ENCODE peak calls at places on chromosomes 7 and 10, in seven cellular contexts. Y is fibroblast of mammary gland, G is heart right ventricle, N is AG09309, W is body of pancreas, E is OCI-LY7, U is GM13977. T is an unnamed sample.

GRCh38 chr7:114533151-114533550 is 118.5 kb downstream of the FOXP2 start:
- DNase-seq in E (no peak), N (no peak), Y (no peak), W (no peak), G (no peak), U (no peak), T (no peak)

GRCh38 chr10:32211046-32211363 is 136.0 kb downstream of the EPC1 start:
- DNase-seq in N (no peak), E (no peak), G (no peak), Y (no peak), U (no peak), W (no peak), T (no peak)

GRCh38 chr7:28389504-28390385 is 22.6 kb upstream of the CREB5 start:
- DNase-seq in W (no peak), N (peak; percentile 47), U (no peak), G (no peak), Y (peak; percentile 79), E (peak; percentile 75), T (no peak)

GRCh38 chr10:126208736-126209317 is 179.4 kb downstream of the ADAM12 start:
- DNase-seq in W (no peak), N (no peak), Y (no peak), E (no peak), G (no peak), U (no peak), T (no peak)

GRCh38 chr10:116271593-116272496 is 1.2 kb downstream of the GFRA1 start:
- DNase-seq in U (peak; percentile 59), N (no peak), Y (no peak), G (peak; percentile 36), W (peak; percentile 24), E (no peak), T (no peak)

GRCh38 chr10:113853577-113854018 is 284 bp downstream of the DCLRE1A start:
- DNase-seq in U (no peak), Y (no peak), N (no peak), G (no peak), E (no peak), W (no peak), T (no peak)

GRCh38 chr10:128476845-128477244 is 350.6 kb upstream of the MKI67 start:
- DNase-seq in W (no peak), U (no peak), G (no peak), E (no peak), N (no peak), Y (no peak), T (no peak)

GRCh38 chr7:16967174-16967868 is 85.5 kb upstream of the AGR3 start:
- DNase-seq in G (no peak), U (no peak), E (no peak), N (no peak), Y (peak; percentile 94), W (no peak), T (no peak)

GRCh38 chr10:71782221-71782916 is 9.0 kb upstream of the VSIR start:
- DNase-seq in N (no peak), E (no peak), U (no peak), G (no peak), W (no peak), Y (no peak), T (no peak)

GRCh38 chr7:55024776-55025175 is 6.0 kb downstream of the EGFR start:
- DNase-seq in U (no peak), Y (peak; percentile 90), W (no peak), E (no peak), N (peak; percentile 67), G (no peak), T (no peak)

DNA sequence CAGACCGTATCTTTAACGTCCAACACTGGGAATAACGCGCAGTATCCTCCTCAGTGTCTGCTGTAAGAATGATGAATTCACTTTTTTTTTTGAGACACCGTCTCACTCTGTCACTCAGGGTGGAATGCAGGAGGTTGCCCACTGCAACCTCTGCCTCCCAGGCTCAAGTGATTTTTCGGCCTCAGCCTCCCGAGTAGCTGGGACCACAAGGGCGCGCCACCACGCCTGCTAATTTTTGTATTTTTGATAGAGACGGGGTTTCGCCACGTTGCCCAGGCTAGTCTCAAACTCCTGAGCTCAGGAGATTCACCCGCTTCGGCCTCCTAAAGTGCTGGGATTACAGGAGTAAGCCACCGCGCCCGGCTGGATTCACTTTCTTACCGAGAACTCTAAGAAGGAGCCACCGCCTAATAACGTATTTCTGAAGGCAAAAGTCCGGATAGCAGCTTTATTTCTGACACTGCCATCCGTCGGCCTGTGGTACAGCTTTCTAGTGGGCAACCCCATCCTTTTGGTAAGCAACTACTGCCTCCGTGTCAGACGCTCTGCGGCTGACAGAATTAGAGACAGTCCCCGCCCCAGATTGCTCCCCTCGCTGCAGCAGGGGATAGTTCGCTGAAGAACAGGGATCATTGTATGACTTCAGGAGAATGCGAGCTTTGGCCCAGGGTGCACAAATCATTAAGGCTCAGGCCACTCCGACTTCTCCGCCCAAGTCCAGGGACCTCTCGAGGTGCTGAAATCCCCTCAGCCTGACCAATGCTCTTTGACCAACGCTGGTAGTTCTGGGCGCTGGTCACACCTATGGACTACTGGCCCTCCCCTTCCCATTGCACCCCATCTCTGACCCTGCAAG is 649 bp downstream of the POLR3A start:
- DNase-seq in U (no peak), E (peak; percentile 15), G (no peak), W (peak; percentile 29), N (no peak), Y (peak; percentile 59), T (no peak)
- TF ChIP-seq CTCF in U (no peak), E (peak; percentile 37), G (no peak), W (no peak), N (no peak), Y (no peak), T (no peak)

GRCh38 chr7:142855401-142855743 is 496 bp downstream of the EPHB6 start:
- DNase-seq in U (no peak), W (no peak), G (no peak), Y (no peak), N (no peak), E (no peak), T (no peak)
- TF ChIP-seq CTCF in U (no peak), W (no peak), G (no peak), Y (no peak), N (no peak), E (no peak), T (no peak)

DNA sequence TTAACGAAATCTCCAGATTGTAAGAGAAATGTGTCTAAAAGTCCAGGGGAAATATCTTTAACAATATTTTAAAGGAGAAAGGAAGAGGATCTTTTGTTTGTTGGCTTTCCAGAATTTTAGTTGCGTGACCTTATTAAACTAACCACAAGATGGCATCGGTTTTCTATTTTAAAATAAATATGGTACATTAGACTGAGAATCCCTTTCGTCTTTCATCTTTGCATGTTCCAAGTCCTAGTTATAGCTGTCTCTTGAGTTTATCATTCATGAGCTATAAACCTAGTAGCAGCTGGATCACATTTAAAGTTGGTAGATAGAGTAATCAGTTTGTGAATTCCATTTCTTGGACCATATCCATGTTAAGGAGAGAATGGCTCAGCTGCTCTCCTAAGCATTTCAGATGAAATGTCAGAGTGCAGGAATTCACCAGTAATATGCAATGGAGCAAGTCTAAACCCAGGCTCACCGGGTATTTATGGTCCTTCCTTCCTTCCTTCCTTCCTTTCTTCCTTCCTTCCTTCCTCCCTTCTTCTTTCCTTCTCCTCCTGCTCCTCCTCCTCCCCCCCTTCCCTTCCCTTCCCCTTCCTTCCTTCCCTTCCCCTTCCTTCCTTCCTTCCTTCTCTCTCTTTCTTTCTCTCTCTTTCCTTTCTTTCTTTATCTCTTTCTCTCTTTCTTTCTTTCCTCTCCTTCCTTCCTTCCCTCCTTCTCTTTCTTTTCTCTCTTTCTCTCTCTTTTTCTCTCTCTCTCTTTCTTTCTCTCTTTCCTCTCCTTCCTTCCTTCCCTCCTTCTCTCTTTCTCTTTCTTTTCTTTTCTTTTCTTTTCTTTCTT is 57.8 kb upstream of the RAB18 start:
- DNase-seq in G (no peak), W (no peak), Y (peak; percentile 55), N (peak; percentile 85), U (peak; percentile 9), E (peak; percentile 40), T (no peak)
- TF ChIP-seq CTCF in G (no peak), W (peak; percentile 37), Y (peak; percentile 43), N (peak; percentile 30), U (peak; percentile 29), E (peak; percentile 76), T (peak; percentile 68)

DNA sequence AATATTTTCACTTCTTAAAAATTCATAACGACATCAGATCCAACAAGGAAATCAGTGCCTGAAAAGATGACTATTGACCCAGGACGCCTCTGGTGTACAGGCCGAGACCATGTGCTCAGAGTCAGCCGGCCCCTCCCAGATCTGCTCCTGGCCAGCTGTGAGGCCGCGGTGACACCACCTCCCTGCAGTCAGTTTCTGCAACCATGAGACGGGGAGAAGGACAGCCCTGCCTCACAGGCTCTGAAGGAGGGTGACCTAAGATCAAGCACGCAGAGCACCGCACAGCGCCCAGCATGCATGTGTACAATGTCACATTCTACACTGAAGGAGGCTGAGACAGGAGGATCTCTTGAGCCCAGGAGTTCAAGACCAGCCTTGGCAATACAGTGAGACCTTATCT is 2.6 kb upstream of the GPER1 start:
- DNase-seq in U (no peak), W (no peak), E (peak; percentile 44), G (no peak), Y (no peak), N (no peak), T (no peak)
- TF ChIP-seq CTCF in U (no peak), W (no peak), E (no peak), G (no peak), Y (no peak), N (no peak), T (no peak)

GRCh38 chr7:38410056-38410455 is 136.6 kb upstream of the TARP start:
- DNase-seq in Y (no peak), W (no peak), U (no peak), N (no peak), E (no peak), G (no peak), T (no peak)

GRCh38 chr7:38409524-38409923 is 136.1 kb upstream of the TARP start:
- DNase-seq in Y (no peak), U (no peak), W (no peak), G (no peak), E (no peak), N (no peak), T (no peak)

GRCh38 chr7:38413784-38414183 is 140.3 kb upstream of the TARP start:
- DNase-seq in U (peak; percentile 20), E (peak; percentile 4), G (no peak), Y (no peak), N (no peak), W (no peak), T (no peak)

DNA sequence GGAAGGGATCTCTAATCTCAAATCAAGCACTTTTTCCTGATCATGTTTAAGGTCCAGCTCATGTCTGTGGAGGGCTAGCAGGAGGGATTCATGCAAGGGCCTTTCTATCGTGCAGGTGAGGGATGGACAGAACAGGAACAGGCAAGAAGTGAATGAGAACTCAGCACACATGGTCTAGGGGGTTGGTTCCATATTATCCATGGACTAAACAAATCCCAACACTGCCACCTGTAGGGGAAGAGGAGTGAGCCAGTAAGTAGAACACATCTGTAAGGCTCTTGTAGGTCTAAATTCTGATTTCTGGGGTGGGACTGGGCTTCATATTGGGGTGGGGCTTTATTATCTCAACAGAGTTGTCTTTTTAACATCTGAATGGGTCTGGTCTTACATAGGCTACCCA is 138.0 kb upstream of the TARP start:
- DNase-seq in W (no peak), G (no peak), N (no peak), U (no peak), E (peak; percentile 9), Y (peak; percentile 24), T (no peak)
- TF ChIP-seq CTCF in W (no peak), G (no peak), N (peak; percentile 31), U (peak; percentile 34), E (peak; percentile 59), Y (peak; percentile 41), T (peak; percentile 17)